ENCODE peak calls at places on chromosomes 13 and 19, in six cellular contexts. H, B, J, T, Z and N are unnamed samples.

GRCh38 chr13:76421011-76421410 is 465.2 kb downstream of the KCTD12 start:
- DNase-seq in H (no peak), B (no peak), J (no peak), T (no peak), Z (no peak), N (no peak)

GRCh38 chr19:33473644-33474305 is 47.8 kb downstream of the PEPD start:
- DNase-seq in H (no peak), B (no peak), J (no peak), T (no peak), Z (no peak), N (no peak)

GRCh38 chr19:33689886-33690285 is 68.1 kb downstream of the CHST8 start:
- DNase-seq in H (no peak), B (no peak), J (no peak), T (no peak), Z (peak; percentile 85), N (no peak)

GRCh38 chr13:57123660-57124059 is 17.1 kb upstream of the PRR20A start:
- DNase-seq in H (no peak), B (no peak), J (peak; percentile 73), T (no peak), Z (no peak), N (no peak)

GRCh38 chr13:101406787-101407186 is 9.5 kb downstream of the NALCN start:
- DNase-seq in H (no peak), B (no peak), J (no peak), T (no peak), Z (no peak), N (no peak)

GRCh38 chr13:27961227-27962085 is 7.7 kb downstream of the CDX2 start:
- DNase-seq in H (no peak), B (no peak), J (no peak), T (no peak), Z (peak; percentile 17), N (no peak)

GRCh38 chr19:41845051-41845590 is 279 bp downstream of the DMRTC2 start:
- DNase-seq in H (no peak), B (no peak), J (no peak), T (no peak), Z (no peak), N (no peak)

GRCh38 chr13:98528663-98529064 is 48.2 kb downstream of the STK24 start:
- DNase-seq in H (peak; percentile 35), B (no peak), J (no peak), T (no peak), Z (no peak), N (no peak)

GRCh38 chr19:2016041-2016807 is 710 bp upstream of the BTBD2 start:
- DNase-seq in H (peak; percentile 78), B (peak; percentile 66), J (peak; percentile 85), T (peak; percentile 78), Z (peak; percentile 87), N (no peak)

GRCh38 chr19:41993612-41994483 is at the start of gene ATP1A3:
- DNase-seq in H (no peak), B (no peak), J (peak; percentile 66), T (peak; percentile 93), Z (peak; percentile 95), N (no peak)

GRCh38 chr19:18798384-18799352 is 7.6 kb upstream of the COMP start:
- DNase-seq in H (no peak), B (no peak), J (no peak), T (peak; percentile 34), Z (no peak), N (no peak)

GRCh38 chr19:19627716-19628498 is at the start of gene LPAR2:
- DNase-seq in H (peak; percentile 72), B (no peak), J (no peak), T (peak; percentile 86), Z (peak; percentile 96), N (no peak)

GRCh38 chr13:36362251-36362650 is 16.1 kb upstream of the SPART start:
- DNase-seq in H (no peak), B (no peak), J (no peak), T (no peak), Z (no peak), N (peak; percentile 76)

GRCh38 chr13:102191951-102192461 is 209.8 kb downstream of the FGF14 start:
- DNase-seq in H (no peak), B (no peak), J (no peak), T (peak; percentile 17), Z (no peak), N (peak; percentile 9)

GRCh38 chr13:36413161-36413560 is 19.1 kb upstream of the CCNA1 start:
- DNase-seq in H (no peak), B (no peak), J (no peak), T (no peak), Z (no peak), N (no peak)

GRCh38 chr13:99323488-99323887 is 16.3 kb upstream of the GPR183 start:
- DNase-seq in H (no peak), B (no peak), J (no peak), T (no peak), Z (no peak), N (no peak)

GRCh38 chr13:39159393-39159792 is 121.1 kb downstream of the NHLRC3 start:
- DNase-seq in H (no peak), B (no peak), J (no peak), T (no peak), Z (no peak), N (no peak)

GRCh38 chr13:31037874-31038475 is 105.5 kb downstream of the TEX26 start:
- DNase-seq in H (no peak), B (no peak), J (no peak), T (no peak), Z (no peak), N (no peak)

GRCh38 chr19:42121666-42122069 is 10.6 kb downstream of the POU2F2 start:
- DNase-seq in H (peak; percentile 7), B (no peak), J (peak; percentile 47), T (no peak), Z (no peak), N (no peak)

GRCh38 chr13:63551731-63552130 is 2136.1 kb upstream of the PCDH20 start:
- DNase-seq in H (no peak), B (no peak), J (no peak), T (no peak), Z (no peak), N (no peak)

GRCh38 chr19:5479958-5480357 is 24.7 kb downstream of the ZNRF4 start:
- DNase-seq in H (no peak), B (no peak), J (no peak), T (no peak), Z (peak; percentile 74), N (no peak)

GRCh38 chr13:24381539-24382265 is 72.3 kb downstream of the C1QTNF9 start:
- DNase-seq in H (no peak), B (no peak), J (no peak), T (peak; percentile 9), Z (no peak), N (no peak)

GRCh38 chr19:14432817-14433453 is at the start of gene PKN1:
- DNase-seq in H (peak; percentile 48), B (no peak), J (peak; percentile 68), T (peak; percentile 91), Z (peak; percentile 95), N (no peak)

GRCh38 chr19:31553844-31554215 is 204.6 kb upstream of the TSHZ3 start:
- DNase-seq in H (no peak), B (peak; percentile 76), J (peak; percentile 17), T (no peak), Z (no peak), N (no peak)

GRCh38 chr13:75258159-75258782 is 223.7 kb downstream of the TBC1D4 start:
- DNase-seq in H (no peak), B (no peak), J (no peak), T (peak; percentile 47), Z (peak; percentile 36), N (no peak)

GRCh38 chr13:112592647-112593046 is 4.7 kb upstream of the TUBGCP3 start:
- DNase-seq in H (no peak), B (no peak), J (no peak), T (no peak), Z (no peak), N (no peak)

GRCh38 chr13:28820099-28821051 is at the start of gene MTUS2:
- DNase-seq in H (peak; percentile 25), B (no peak), J (no peak), T (peak; percentile 36), Z (no peak), N (no peak)

GRCh38 chr19:12841094-12841493 is 2.8 kb downstream of the MAST1 start:
- DNase-seq in H (no peak), B (no peak), J (no peak), T (peak; percentile 100), Z (peak; percentile 63), N (no peak)

GRCh38 chr13:110301606-110302131 is 5.3 kb downstream of the COL4A1 start:
- DNase-seq in H (no peak), B (no peak), J (no peak), T (peak; percentile 46), Z (no peak), N (no peak)

GRCh38 chr19:18435848-18436631 is 1.9 kb downstream of the ISYNA1 start:
- DNase-seq in H (no peak), B (no peak), J (no peak), T (no peak), Z (no peak), N (no peak)

GRCh38 chr19:4057913-4058695 is 8.6 kb downstream of the ZBTB7A start:
- DNase-seq in H (peak; percentile 47), B (peak; percentile 80), J (peak; percentile 87), T (no peak), Z (no peak), N (no peak)

GRCh38 chr19:28416245-28416644 is 796.7 kb downstream of the UQCRFS1 start:
- DNase-seq in H (no peak), B (no peak), J (no peak), T (no peak), Z (no peak), N (no peak)

GRCh38 chr13:71285700-71286099 is 581.3 kb downstream of the DACH1 start:
- DNase-seq in H (no peak), B (no peak), J (no peak), T (peak; percentile 13), Z (no peak), N (no peak)

GRCh38 chr19:38792250-38793111 is 3.5 kb downstream of the LGALS7B start:
- DNase-seq in H (no peak), B (no peak), J (no peak), T (no peak), Z (no peak), N (no peak)

GRCh38 chr13:39527961-39528720 is 74.9 kb downstream of the LHFPL6 start:
- DNase-seq in H (no peak), B (no peak), J (no peak), T (no peak), Z (peak; percentile 10), N (peak; percentile 76)

GRCh38 chr19:45883881-45884681 is 1.9 kb downstream of the IRF2BP1 start:
- DNase-seq in H (no peak), B (no peak), J (no peak), T (no peak), Z (peak; percentile 19), N (no peak)
- H3K4me3 ChIP-seq in H (no peak overlapping the region), B (no peak overlapping the region), J (no peak overlapping the region), T (no peak overlapping the region), Z (peak overlapping the region; percentile 57), N (no peak overlapping the region)

GRCh38 chr13:48414501-48414900 is 1.6 kb upstream of the LPAR6 start:
- DNase-seq in H (no peak), B (no peak), J (no peak), T (no peak), Z (no peak), N (no peak)
- H3K36me3 ChIP-seq in H (no peaks in the 10 kb centered on the region), B (no peaks in the 10 kb centered on the region), J (peaks cover 11% of the 10 kb centered on the region), T (no peaks in the 10 kb centered on the region), Z (peaks cover 35% of the 10 kb centered on the region), N (no peaks in the 10 kb centered on the region)

GRCh38 chr13:46728777-46729176 is 68.2 kb downstream of the ESD start:
- DNase-seq in H (no peak), B (no peak), J (no peak), T (peak; percentile 29), Z (no peak), N (no peak)
- TF ChIP-seq CTCF in H (peak; percentile 10), B (no peak), J (no peak), T (peak; percentile 36), Z (peak; percentile 44), N (no peak)

GRCh38 chr19:44258835-44259413 is 762 bp upstream of the ZNF233 start:
- DNase-seq in H (no peak), B (no peak), J (no peak), T (no peak), Z (no peak), N (no peak)
- H3K4me3 ChIP-seq in H (no peak overlapping the region), B (no peak overlapping the region), J (no peak overlapping the region), T (no peak overlapping the region), Z (no peak overlapping the region), N (no peak overlapping the region)